ENCODE peak calls at places on chromosomes 5 and 9, in six cellular contexts. J, H, G, D, I and C are unnamed samples.

GRCh38 chr5:154285661-154286408 is 95.3 kb downstream of the GALNT10 start:
- DNase-seq in D (peak), H (no peak), G (no peak), J (no peak), I (no peak), C (no peak)

GRCh38 chr9:121714075-121714705 is 62.8 kb downstream of the DAB2IP start:
- DNase-seq in I (no peak), H (no peak), J (no peak), D (no peak), G (no peak), C (no peak)

GRCh38 chr9:111961011-111961410 is 64.4 kb downstream of the UGCG start:
- DNase-seq in H (no peak), J (no peak), I (no peak), G (no peak), D (peak), C (no peak)

GRCh38 chr5:8895599-8895998 is 650.3 kb downstream of the SEMA5A start:
- DNase-seq in J (no peak), I (no peak), H (no peak), G (no peak), D (no peak), C (no peak)

GRCh38 chr5:10601246-10602030 is 37.6 kb downstream of the ANKRD33B start:
- DNase-seq in G (no peak), J (peak), I (no peak), H (peak), D (peak), C (no peak)

GRCh38 chr5:59562756-59563389 is 330.7 kb downstream of the PDE4D start:
- DNase-seq in H (peak), D (peak), I (peak), G (peak), J (no peak), C (peak)

GRCh38 chr5:151051066-151051930 is 29.5 kb downstream of the TNIP1 start:
- DNase-seq in D (peak), G (peak), J (peak), H (peak), I (peak), C (peak)

GRCh38 chr5:77629553-77630245 is 8.8 kb downstream of the OTP start:
- DNase-seq in G (no peak), I (peak), H (peak), D (no peak), J (no peak), C (no peak)

GRCh38 chr5:83048811-83049210 is 28.4 kb downstream of the TMEM167A start:
- DNase-seq in H (no peak), J (no peak), G (no peak), D (no peak), I (no peak), C (no peak)